ENCODE peak calls at places on chromosomes 2 and 18, in seven cellular contexts. I is CD8-positive, alpha-beta T cell; W is fibroblast of lung; C is AG04450; T is right cardiac atrium; G is SK-N-SH; R is adrenal gland. D is an unnamed sample.

GRCh38 chr18:2893676-2894075 is 46.9 kb downstream of the EMILIN2 start:
- DNase-seq in I (no peak), W (no peak), C (no peak), T (no peak), G (no peak), R (no peak), D (no peak)

GRCh38 chr2:64636105-64636873 is 17.4 kb downstream of the SERTAD2 start:
- DNase-seq in I (no peak), W (no peak), C (no peak), T (no peak), G (no peak), R (no peak), D (no peak)

GRCh38 chr2:117019357-117019756 is 795.1 kb upstream of the DDX18 start:
- DNase-seq in I (no peak), W (no peak), C (no peak), T (no peak), G (no peak), R (no peak), D (no peak)

GRCh38 chr2:26613241-26614204 is 27.6 kb downstream of the CIB4 start:
- DNase-seq in I (no peak), W (no peak), C (no peak), T (peak), G (peak), R (no peak), D (no peak)

GRCh38 chr2:236166157-236166780 is 1.9 kb downstream of the GBX2 start:
- DNase-seq in I (no peak), W (no peak), C (no peak), T (no peak), G (peak), R (no peak), D (no peak)

GRCh38 chr2:233519787-233520611 is 46.6 kb downstream of the USP40 start:
- DNase-seq in I (no peak), W (no peak), C (no peak), T (no peak), G (no peak), R (no peak), D (no peak)

GRCh38 chr2:26670171-26670570 is 22.4 kb upstream of the KCNK3 start:
- DNase-seq in I (no peak), W (peak), C (no peak), T (no peak), G (no peak), R (peak), D (no peak)

GRCh38 chr2:120343433-120344105 is 2.4 kb upstream of the INHBB start:
- DNase-seq in I (peak), W (peak), C (peak), T (peak), G (peak), R (peak), D (peak)

GRCh38 chr2:178553047-178553446 is 72.8 kb downstream of the PLEKHA3 start:
- DNase-seq in I (no peak), W (peak), C (peak), T (no peak), G (no peak), R (no peak), D (no peak)

GRCh38 chr2:212107989-212108388 is 430.6 kb downstream of the ERBB4 start:
- DNase-seq in I (no peak), W (no peak), C (no peak), T (no peak), G (no peak), R (no peak), D (no peak)

GRCh38 chr2:196985524-196986183 is 59.1 kb upstream of the PGAP1 start:
- DNase-seq in I (no peak), W (no peak), C (no peak), T (no peak), G (no peak), R (no peak), D (no peak)

GRCh38 chr2:10141736-10142639 is 19.4 kb downstream of the RRM2 start:
- DNase-seq in I (no peak), W (no peak), C (no peak), T (peak), G (peak), R (peak), D (no peak)

GRCh38 chr2:69298261-69298660 is 88.8 kb downstream of the GFPT1 start:
- DNase-seq in I (no peak), W (peak), C (peak), T (no peak), G (no peak), R (peak), D (no peak)

GRCh38 chr2:152781210-152781609 is 62.8 kb downstream of the ARL6IP6 start:
- DNase-seq in I (no peak), W (no peak), C (no peak), T (no peak), G (no peak), R (no peak), D (no peak)

GRCh38 chr2:27281855-27282559 is at the start of gene TRIM54:
- DNase-seq in I (no peak), W (no peak), C (no peak), T (no peak), G (no peak), R (peak), D (no peak)

GRCh38 chr2:64273524-64274398 is 129.5 kb upstream of the PELI1 start:
- DNase-seq in I (no peak), W (peak), C (peak), T (no peak), G (peak), R (peak), D (no peak)

GRCh38 chr2:220687231-220687843 is 884.8 kb downstream of the EPHA4 start:
- DNase-seq in I (peak), W (peak), C (peak), T (peak), G (peak), R (peak), D (peak)

GRCh38 chr2:73896362-73897239 is 3.8 kb downstream of the ACTG2 start:
- DNase-seq in I (no peak), W (peak), C (no peak), T (no peak), G (no peak), R (no peak), D (no peak)

GRCh38 chr2:73895473-73895872 is 2.7 kb downstream of the ACTG2 start:
- DNase-seq in I (no peak), W (no peak), C (no peak), T (no peak), G (no peak), R (no peak), D (no peak)

GRCh38 chr2:73897934-73898333 is 5.1 kb downstream of the ACTG2 start:
- DNase-seq in I (no peak), W (no peak), C (no peak), T (no peak), G (no peak), R (no peak), D (no peak)

GRCh38 chr2:73894877-73895276 is 2.1 kb downstream of the ACTG2 start:
- DNase-seq in I (no peak), W (no peak), C (no peak), T (no peak), G (no peak), R (no peak), D (no peak)

GRCh38 chr2:73897240-73897583 is 4.4 kb downstream of the ACTG2 start:
- DNase-seq in I (no peak), W (no peak), C (no peak), T (no peak), G (no peak), R (no peak), D (no peak)
- H3K27ac ChIP-seq in I (peak), W (no peak), C (no peak), T (no peak), G (no peak), R (no peak), D (no peak)

DNA sequence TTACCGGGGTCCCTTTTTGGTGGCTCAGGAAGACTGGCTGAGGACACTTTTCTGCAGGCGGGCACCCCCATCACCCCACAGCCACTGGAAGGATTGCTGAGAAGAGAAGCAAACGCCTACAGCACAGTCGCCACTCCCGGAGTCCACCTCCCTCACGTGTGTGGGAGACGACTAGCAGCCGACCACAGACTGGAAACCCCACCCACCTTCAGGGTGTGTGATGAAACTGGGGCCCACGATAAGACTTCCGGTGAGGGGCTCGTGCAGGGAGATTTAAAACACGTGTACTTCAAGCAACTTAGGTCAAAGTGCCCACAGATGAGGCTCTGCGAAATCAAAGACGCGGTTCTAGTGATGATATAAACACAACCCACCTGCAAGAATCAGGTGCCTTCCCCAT is 26.3 kb downstream of the MBP start:
- DNase-seq in I (peak), W (no peak), C (no peak), T (peak), G (no peak), R (no peak), D (no peak)
- H3K27ac ChIP-seq in I (peak), W (no peak), C (no peak), T (no peak), G (no peak), R (no peak), D (no peak)

DNA sequence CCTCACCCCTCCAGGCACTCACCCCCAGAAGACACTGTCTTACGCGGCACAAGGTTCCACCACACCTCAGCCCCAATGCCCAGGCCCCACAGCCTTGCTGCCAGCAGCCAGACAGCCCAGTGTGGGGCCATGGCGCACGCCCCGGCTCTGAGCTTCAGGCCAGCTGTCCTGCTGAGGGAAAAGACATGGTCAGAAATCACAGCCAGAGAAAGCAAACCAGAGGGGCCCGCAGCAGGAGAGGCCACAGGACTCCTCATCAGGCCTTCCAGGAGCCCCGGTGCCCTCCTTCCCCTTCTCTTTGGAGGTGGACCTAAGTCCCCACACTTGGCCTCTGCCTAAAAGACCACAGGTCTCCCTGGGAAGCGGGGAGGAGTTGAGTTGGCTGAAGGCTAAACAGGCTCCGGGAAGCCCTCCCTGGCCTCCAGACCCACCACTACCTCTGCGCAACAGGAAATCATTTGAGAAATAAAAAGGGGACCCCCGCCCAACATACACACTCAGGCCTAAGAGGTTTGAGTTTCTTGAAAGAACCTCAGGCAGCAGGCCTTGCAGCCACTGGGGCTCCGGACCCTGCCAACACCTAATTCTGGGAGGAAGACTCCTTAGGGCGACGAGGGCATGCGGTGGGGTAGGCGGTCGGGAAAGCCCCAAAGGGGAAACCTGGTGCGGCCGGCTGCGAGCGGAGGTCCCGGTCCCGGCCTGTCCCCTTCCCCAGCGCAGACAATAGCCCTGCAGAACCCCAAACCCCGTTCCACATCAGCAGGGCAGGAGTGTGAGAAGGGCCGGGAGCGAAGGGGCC is 1.9 kb downstream of the SEMA4C start:
- DNase-seq in I (no peak), W (no peak), C (no peak), T (peak), G (no peak), R (no peak), D (no peak)
- H3K27ac ChIP-seq in I (peak), W (peak), C (peak), T (peak), G (peak), R (peak), D (peak)

DNA sequence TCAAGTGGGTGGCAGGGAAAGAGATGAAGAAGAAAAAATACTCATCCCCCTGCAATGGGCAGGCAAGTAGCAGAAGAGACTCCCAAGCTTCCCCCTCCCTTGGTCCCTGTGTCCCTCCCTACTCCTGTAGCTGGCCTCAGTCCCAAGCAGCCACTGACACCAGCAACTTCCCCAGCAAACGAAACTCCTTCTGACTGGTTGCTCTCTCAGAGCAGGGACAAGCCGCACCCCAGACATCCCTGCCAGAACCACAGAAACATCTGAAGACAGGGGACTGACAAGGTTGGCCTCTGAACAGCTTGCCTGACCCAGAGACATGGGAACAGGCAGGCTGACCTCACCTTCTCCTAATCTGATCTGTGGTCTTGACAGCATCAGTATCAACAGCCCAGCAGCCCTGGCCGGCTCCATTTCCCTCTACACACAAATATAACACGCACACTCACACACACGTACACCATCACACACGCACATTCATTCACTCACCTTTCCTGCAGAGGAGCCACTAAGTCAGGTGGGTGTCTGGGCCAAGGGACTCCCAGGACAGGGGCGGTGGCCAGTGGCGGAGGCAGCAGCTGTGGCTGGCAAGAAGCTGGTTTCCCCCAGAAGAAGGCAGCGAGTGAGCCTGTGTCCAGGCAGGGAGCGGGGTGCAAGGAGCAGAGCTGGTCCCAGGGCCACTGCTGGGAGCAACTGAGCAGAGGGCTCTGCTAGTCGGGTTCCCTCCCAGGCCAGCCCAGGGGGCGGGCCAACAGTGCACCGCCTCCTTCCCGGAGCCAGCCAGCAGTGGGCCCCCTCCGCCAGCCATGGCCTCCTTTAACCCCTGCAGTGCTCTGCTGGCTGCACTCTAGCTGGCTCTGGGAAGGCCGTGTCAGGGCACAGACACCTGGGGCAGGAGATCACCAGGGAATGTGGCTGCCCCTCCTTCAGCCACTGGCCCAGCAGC is 59.1 kb downstream of the TNS1 start:
- DNase-seq in I (no peak), W (peak), C (no peak), T (peak), G (peak), R (peak), D (peak)
- H3K27ac ChIP-seq in I (no peak), W (peak), C (no peak), T (peak), G (peak), R (peak), D (peak)

GRCh38 chr18:44915213-44915612 is 234.5 kb downstream of the SETBP1 start:
- DNase-seq in I (no peak), W (no peak), C (no peak), T (no peak), G (no peak), R (no peak), D (no peak)
- H3K27ac ChIP-seq in I (no peak), W (no peak), C (no peak), T (no peak), G (no peak), R (no peak), D (no peak)

DNA sequence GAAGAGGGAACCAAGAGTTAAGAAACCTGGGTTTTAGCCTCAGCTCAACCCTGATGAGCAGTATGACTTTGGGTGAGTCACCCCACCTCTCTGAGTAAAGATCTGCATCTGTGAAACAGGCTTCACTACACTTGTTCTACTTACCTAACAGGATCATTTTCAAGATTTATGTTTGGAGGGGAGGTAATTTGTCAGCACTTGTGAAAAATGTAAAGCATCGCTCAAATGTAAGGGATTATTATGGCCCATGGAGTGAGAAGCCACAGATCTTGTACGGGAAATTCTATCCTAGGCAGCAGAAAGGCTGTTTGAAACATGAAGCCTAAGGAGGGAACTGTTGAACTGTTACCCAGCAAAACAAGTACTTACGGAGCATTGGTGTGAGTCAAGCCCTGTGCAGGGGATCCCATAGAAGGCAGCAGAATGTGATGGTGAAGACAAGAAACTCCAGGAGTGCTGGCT is 160.6 kb downstream of the PRKCE start:
- DNase-seq in I (no peak), W (peak), C (no peak), T (no peak), G (no peak), R (no peak), D (no peak)
- H3K27ac ChIP-seq in I (no peak), W (no peak), C (peak), T (no peak), G (peak), R (no peak), D (no peak)

GRCh38 chr2:160224060-160224459 is 24.0 kb upstream of the ITGB6 start:
- DNase-seq in I (no peak), W (peak), C (peak), T (no peak), G (no peak), R (peak), D (no peak)
- H3K27ac ChIP-seq in I (no peak), W (peak), C (peak), T (no peak), G (peak), R (no peak), D (no peak)

GRCh38 chr2:54598347-54599325 is 124.8 kb upstream of the EML6 start:
- DNase-seq in I (no peak), W (no peak), C (no peak), T (no peak), G (no peak), R (no peak), D (no peak)
- H3K27ac ChIP-seq in I (no peak), W (no peak), C (no peak), T (peak), G (no peak), R (peak), D (no peak)

GRCh38 chr2:224946911-224947310 is 95.4 kb downstream of the DOCK10 start:
- DNase-seq in I (no peak), W (peak), C (no peak), T (no peak), G (no peak), R (no peak), D (no peak)

GRCh38 chr2:224945134-224945533 is 97.1 kb downstream of the DOCK10 start:
- DNase-seq in I (no peak), W (no peak), C (no peak), T (no peak), G (no peak), R (no peak), D (no peak)

GRCh38 chr2:224948859-224949258 is 93.4 kb downstream of the DOCK10 start:
- DNase-seq in I (no peak), W (peak), C (no peak), T (no peak), G (no peak), R (peak), D (no peak)

GRCh38 chr2:224947566-224947965 is 94.7 kb downstream of the DOCK10 start:
- DNase-seq in I (no peak), W (no peak), C (no peak), T (no peak), G (no peak), R (no peak), D (no peak)

GRCh38 chr2:224948005-224948404 is 94.3 kb downstream of the DOCK10 start:
- DNase-seq in I (no peak), W (no peak), C (no peak), T (no peak), G (no peak), R (no peak), D (no peak)
- H3K27ac ChIP-seq in I (no peak), W (no peak), C (no peak), T (no peak), G (peak), R (no peak), D (no peak)

D was measured in substantia nigra.